ENCODE peak calls at places on chromosomes 13 and 19, in ten cellular contexts. D is fibroblast of lung, N is astrocyte of the spinal cord, X is foreskin fibroblast, I is thoracic aorta, R is lower lobe of right lung, C is omental fat pad, A is HCT116, Q is tibial artery, P is MCF 10A. T is an unnamed sample.

GRCh38 chr19:782195-783043 is 14.8 kb upstream of the PTBP1 start:
- DNase-seq in D (peak; percentile 75), C (no peak), N (peak; percentile 60), P (peak; percentile 79), A (no peak), R (no peak), Q (no peak), I (no peak), X (no peak), T (no peak)

GRCh38 chr19:48638831-48639381 is 1.7 kb upstream of the DBP start:
- DNase-seq in C (no peak), A (no peak), N (no peak), P (no peak), D (no peak), R (no peak), I (no peak), Q (peak; percentile 73), X (no peak), T (peak; percentile 43)

GRCh38 chr13:20102776-20103175 is 58.1 kb downstream of the GJA3 start:
- DNase-seq in A (no peak), Q (no peak), R (no peak), N (no peak), C (no peak), X (no peak), D (no peak), P (no peak), I (no peak), T (no peak)

GRCh38 chr13:43054803-43055802 is 31.7 kb downstream of the DNAJC15 start:
- DNase-seq in A (no peak), N (peak; percentile 87), I (no peak), C (no peak), D (peak; percentile 87), X (peak; percentile 60), Q (no peak), R (no peak), P (peak; percentile 45), T (no peak)

GRCh38 chr19:7203317-7203716 is 90.9 kb downstream of the INSR start:
- DNase-seq in D (no peak), X (no peak), C (no peak), N (no peak), P (no peak), Q (no peak), I (no peak), R (no peak), A (no peak), T (no peak)

GRCh38 chr19:5993516-5994406 is 15.8 kb upstream of the RANBP3 start:
- DNase-seq in Q (no peak), X (no peak), P (no peak), D (no peak), R (peak; percentile 82), I (no peak), A (no peak), N (no peak), C (no peak), T (no peak)

GRCh38 chr13:23996456-23996855 is 99.2 kb upstream of the C1QTNF9B start:
- DNase-seq in Q (no peak), R (no peak), X (no peak), P (no peak), A (no peak), D (no peak), I (no peak), C (no peak), N (no peak), T (no peak)

GRCh38 chr13:52737451-52737850 is 2.2 kb downstream of the CNMD start:
- DNase-seq in X (no peak), C (no peak), N (no peak), R (no peak), P (no peak), I (no peak), D (no peak), A (no peak), Q (no peak), T (no peak)

GRCh38 chr13:32878172-32878571 is 138.1 kb upstream of the KL start:
- DNase-seq in D (peak; percentile 71), I (no peak), N (peak; percentile 22), Q (no peak), A (no peak), R (no peak), C (no peak), X (no peak), P (peak; percentile 58), T (no peak)

GRCh38 chr19:29532956-29533355 is 7.2 kb downstream of the VSTM2B start:
- DNase-seq in N (no peak), A (no peak), C (no peak), Q (peak; percentile 59), R (no peak), P (no peak), D (no peak), I (no peak), X (no peak), T (no peak)

GRCh38 chr13:110455444-110455843 is 106.1 kb downstream of the RAB20 start:
- DNase-seq in Q (no peak), A (no peak), R (no peak), I (no peak), D (no peak), X (no peak), P (no peak), C (no peak), N (no peak), T (no peak)

DNA sequence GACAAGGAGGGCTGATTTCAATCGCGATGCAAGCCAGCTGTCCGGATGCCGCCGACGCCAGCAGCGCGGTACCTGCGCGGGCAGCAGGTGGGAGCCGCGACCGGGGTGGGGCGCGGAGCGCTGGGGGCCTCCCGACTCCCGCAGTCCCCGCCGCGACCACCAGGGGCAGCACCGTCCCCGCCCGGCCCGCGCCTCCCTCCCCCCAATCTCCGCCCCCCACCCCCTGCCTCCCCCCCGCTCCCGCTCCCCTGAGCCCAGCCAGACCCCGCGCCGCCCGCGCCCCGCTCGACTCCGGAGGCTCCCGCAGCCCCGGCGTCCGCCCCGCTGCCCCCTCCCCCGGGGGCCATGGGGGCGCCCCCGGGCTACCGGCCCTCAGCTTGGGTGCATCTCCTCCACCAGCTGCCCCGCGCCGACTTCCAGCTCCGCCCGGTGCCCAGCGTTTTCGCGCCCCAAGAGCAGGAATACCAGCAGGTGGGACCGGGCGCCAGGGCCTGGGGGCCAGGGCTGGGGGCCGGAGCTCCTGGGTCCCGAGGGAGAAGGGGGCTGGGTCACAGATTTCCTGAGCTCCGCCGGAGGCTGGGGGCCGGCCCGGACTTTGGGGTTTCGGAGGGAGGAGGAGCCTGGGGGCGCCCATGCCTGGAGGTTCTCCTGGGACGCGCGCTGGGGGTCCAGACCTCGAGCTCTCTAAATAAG is at the start of gene TTYH1:
- DNase-seq in N (no peak), P (no peak), D (no peak), I (no peak), X (no peak), A (no peak), Q (no peak), R (no peak), C (no peak), T (no peak)
- TF ChIP-seq CTCF in N (peak; percentile 15), P (peak; percentile 16), D (no peak), I (no peak), X (no peak), A (no peak), Q (no peak), R (peak; percentile 18), C (no peak), T (peak; percentile 60)

DNA sequence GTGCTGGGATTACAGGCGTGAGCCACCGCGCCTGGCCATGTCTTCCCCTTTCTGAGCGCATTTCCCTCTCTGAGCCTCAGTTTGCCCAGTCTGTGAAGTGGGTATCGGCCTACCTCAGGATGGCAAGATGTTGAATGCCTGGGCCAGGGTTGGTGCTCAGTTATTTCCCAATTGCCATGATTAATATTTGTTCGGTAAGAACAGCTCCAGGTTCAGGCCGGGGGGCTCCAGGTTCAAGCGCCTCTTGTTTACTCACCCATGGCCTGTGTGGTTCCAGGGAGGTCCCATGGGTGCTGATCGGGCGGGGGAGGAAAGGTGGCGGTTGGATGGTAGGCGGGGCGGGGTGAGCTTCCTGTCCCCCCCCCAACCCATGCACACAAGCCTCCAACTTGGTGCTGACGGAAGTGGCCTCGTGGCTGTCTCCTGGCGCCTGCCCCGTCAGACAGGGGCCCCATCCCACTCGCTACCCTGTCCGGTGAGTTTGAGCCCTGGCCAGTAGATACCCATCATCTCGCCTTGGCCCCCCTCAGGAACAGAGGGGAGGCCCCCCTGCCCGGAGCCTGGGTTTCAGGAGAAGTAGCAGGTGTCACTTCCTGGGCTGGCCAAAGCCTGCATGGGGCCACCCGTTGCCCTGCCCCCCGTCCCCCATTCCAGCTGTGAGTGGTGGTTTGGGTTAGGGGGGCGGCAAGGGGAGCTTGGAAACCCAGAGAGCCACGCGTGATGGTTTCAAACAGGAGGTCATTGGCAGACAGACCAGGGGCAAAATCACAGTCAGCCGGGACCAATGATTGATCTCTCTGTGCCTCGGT is at the start of gene FCHO1:
- DNase-seq in D (no peak), R (peak; percentile 75), P (no peak), Q (peak; percentile 71), A (no peak), C (no peak), N (no peak), X (no peak), I (no peak), T (peak; percentile 87)
- TF ChIP-seq CTCF in D (no peak), R (no peak), P (no peak), Q (no peak), A (no peak), C (no peak), N (no peak), X (no peak), I (no peak), T (no peak)

DNA sequence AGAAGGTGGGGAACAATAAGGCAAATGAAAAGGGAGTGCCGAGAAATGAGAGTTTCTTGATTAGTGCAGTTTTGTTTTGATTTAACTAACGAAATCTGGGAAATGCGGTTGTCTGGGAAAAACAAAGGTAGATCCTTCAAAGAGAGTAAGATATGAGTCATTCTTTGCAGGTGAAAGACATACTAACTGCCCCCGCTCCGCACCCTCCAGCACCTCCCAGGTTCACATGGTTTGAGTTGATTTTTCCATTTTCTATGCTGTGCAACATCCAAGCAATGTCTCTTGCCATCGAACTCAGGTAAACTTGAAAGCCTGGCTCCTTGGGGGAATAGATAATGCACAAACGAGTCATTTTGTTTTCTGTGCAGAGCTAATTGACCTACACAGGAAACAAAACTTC is 84.1 kb upstream of the KLF12 start:
- DNase-seq in D (no peak), Q (no peak), A (no peak), P (no peak), R (no peak), X (no peak), C (no peak), I (no peak), N (no peak), T (no peak)
- TF ChIP-seq CTCF in D (no peak), Q (no peak), A (no peak), P (no peak), R (no peak), X (no peak), C (no peak), I (no peak), N (no peak), T (no peak)

DNA sequence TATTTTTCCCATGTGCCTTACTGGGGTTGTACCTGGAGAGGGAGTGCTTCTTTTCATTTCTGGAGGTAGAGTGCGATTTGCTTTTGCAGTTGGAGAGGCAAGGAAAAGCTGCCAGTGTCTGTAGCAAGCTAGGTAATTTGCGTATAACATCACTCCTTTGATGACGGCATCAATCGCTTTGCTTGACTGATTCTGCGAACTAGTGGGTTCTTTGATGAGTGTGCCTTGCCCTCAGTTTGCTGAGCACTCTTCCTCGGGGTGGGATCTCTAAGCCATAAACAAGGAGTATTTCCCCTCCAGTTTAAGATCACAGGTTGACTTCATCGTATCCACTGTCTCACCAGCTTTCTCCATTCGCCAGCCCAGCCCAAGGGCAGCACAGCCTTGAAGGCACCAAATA is 344.5 kb downstream of the KCNRG start:
- DNase-seq in N (no peak), A (no peak), C (no peak), Q (no peak), D (no peak), R (no peak), X (no peak), I (no peak), P (no peak), T (no peak)
- TF ChIP-seq CTCF in N (no peak), A (no peak), C (no peak), Q (no peak), D (no peak), R (no peak), X (no peak), I (no peak), P (no peak), T (no peak)

T was measured in CD14-positive monocyte.